ENCODE peak calls at places on chromosomes 16 and 17, in eight cellular contexts. V is T-helper 17 cell, E is left cardiac atrium, G is heart left ventricle, H is T-helper 2 cell, D is neuronal stem cell, Q is T47D, S is RPMI7951. W is an unnamed sample.

GRCh38 chr17:68381076-68381900 is 76.0 kb downstream of the WIPI1 start:
- DNase-seq in H (peak; percentile 35), E (peak; percentile 54), V (no peak), G (no peak), Q (no peak), S (peak; percentile 97), D (no peak), W (no peak)

GRCh38 chr17:1683489-1683888 is 1.2 kb downstream of the PRPF8 start:
- DNase-seq in G (no peak), E (no peak), D (no peak), H (no peak), Q (no peak), V (no peak), S (no peak), W (no peak)

GRCh38 chr16:48383877-48384304 is 1.3 kb downstream of the SIAH1 start:
- DNase-seq in S (peak; percentile 22), D (no peak), Q (no peak), V (no peak), G (no peak), E (no peak), H (peak; percentile 58), W (peak; percentile 13)

GRCh38 chr17:57481901-57482300 is 225.6 kb downstream of the MSI2 start:
- DNase-seq in D (no peak), V (no peak), H (no peak), G (no peak), E (no peak), S (peak; percentile 94), Q (no peak), W (no peak)

GRCh38 chr16:5354645-5355044 is 257.1 kb upstream of the EEF2KMT start:
- DNase-seq in V (no peak), Q (no peak), S (no peak), D (no peak), E (no peak), H (no peak), G (no peak), W (no peak)

GRCh38 chr16:81576696-81577095 is 132.1 kb downstream of the CMIP start:
- DNase-seq in E (no peak), V (no peak), D (no peak), Q (no peak), S (no peak), G (no peak), H (peak; percentile 70), W (no peak)

GRCh38 chr17:66687570-66688284 is 147.2 kb upstream of the CACNG5 start:
- DNase-seq in S (no peak), D (no peak), Q (no peak), H (no peak), E (no peak), V (no peak), G (no peak), W (no peak)

GRCh38 chr16:85090873-85091521 is 21.3 kb downstream of the CIBAR2 start:
- DNase-seq in V (no peak), Q (no peak), H (no peak), G (no peak), E (no peak), D (no peak), S (no peak), W (no peak)

GRCh38 chr17:42623732-42624596 is 14.5 kb downstream of the TUBG1 start:
- DNase-seq in D (no peak), Q (no peak), S (peak; percentile 58), G (no peak), V (no peak), E (no peak), H (peak; percentile 27), W (no peak)

GRCh38 chr16:55323637-55324490 is at the start of gene IRX6:
- DNase-seq in Q (peak; percentile 58), V (no peak), S (no peak), E (no peak), G (no peak), H (no peak), D (peak; percentile 67), W (peak; percentile 76)

GRCh38 chr16:1552129-1552528 is 18.7 kb downstream of the TMEM204 start:
- DNase-seq in E (no peak), H (no peak), V (no peak), S (no peak), G (no peak), Q (no peak), D (no peak), W (no peak)

GRCh38 chr16:57574646-57575467 is 32.4 kb downstream of the ADGRG5 start:
- DNase-seq in S (no peak), D (no peak), E (no peak), G (no peak), H (no peak), V (no peak), Q (no peak), W (no peak)

GRCh38 chr17:2965621-2966275 is 97.7 kb downstream of the OR1D5 start:
- DNase-seq in S (peak; percentile 65), V (no peak), E (no peak), Q (peak; percentile 56), G (no peak), D (no peak), H (no peak), W (no peak)

GRCh38 chr16:87068316-87068715 is 248.9 kb downstream of the C16orf95 start:
- DNase-seq in V (no peak), E (no peak), G (no peak), S (no peak), D (no peak), Q (no peak), H (no peak), W (peak; percentile 41)

GRCh38 chr17:3879181-3879580 is 13.7 kb downstream of the CAMKK1 start:
- DNase-seq in Q (no peak), S (peak; percentile 63), G (no peak), D (peak; percentile 51), E (peak; percentile 67), V (no peak), H (no peak), W (peak; percentile 37)

GRCh38 chr17:81396722-81397313 is 1.6 kb downstream of the BAHCC1 start:
- DNase-seq in G (peak; percentile 85), D (no peak), Q (peak; percentile 83), V (no peak), H (peak; percentile 50), S (no peak), E (peak; percentile 64), W (no peak)

GRCh38 chr17:2797632-2798031 is 1.4 kb downstream of the RAP1GAP2 start:
- DNase-seq in S (no peak), H (no peak), V (no peak), E (peak; percentile 39), D (no peak), G (no peak), Q (no peak), W (no peak)

GRCh38 chr17:29883497-29883896 is 46.5 kb downstream of the SSH2 start:
- DNase-seq in D (no peak), H (no peak), E (no peak), Q (no peak), G (no peak), V (no peak), S (no peak), W (no peak)

GRCh38 chr16:30406911-30407793 is at the start of gene ZNF771:
- DNase-seq in V (peak; percentile 70), D (peak; percentile 88), E (peak; percentile 96), G (peak; percentile 97), S (peak; percentile 83), H (peak; percentile 83), Q (peak; percentile 81), W (peak; percentile 93)

GRCh38 chr16:1433756-1434155 is 2.9 kb downstream of the PERCC1 start:
- DNase-seq in S (no peak), D (no peak), H (no peak), V (no peak), G (no peak), E (no peak), Q (no peak), W (no peak)

GRCh38 chr17:44607836-44608690 is 48.2 kb upstream of the MEIOC start:
- DNase-seq in S (peak; percentile 49), G (no peak), V (no peak), E (no peak), H (no peak), Q (no peak), D (no peak), W (peak; percentile 53)

GRCh38 chr17:324151-324571 is 28.4 kb downstream of the RPH3AL start:
- DNase-seq in E (no peak), V (no peak), D (no peak), S (no peak), Q (no peak), G (peak; percentile 56), H (no peak), W (no peak)

GRCh38 chr16:30585022-30585399 is 486 bp downstream of the ZNF785 start:
- DNase-seq in V (no peak), D (no peak), G (no peak), Q (no peak), H (peak; percentile 24), S (peak; percentile 19), E (no peak), W (no peak)

GRCh38 chr17:54968259-54968953 is at the start of the genes COX11 and STXBP4:
- DNase-seq in G (peak; percentile 96), Q (peak; percentile 79), H (peak; percentile 97), E (peak; percentile 95), S (peak; percentile 93), V (peak; percentile 95), D (peak; percentile 96), W (peak; percentile 87)

GRCh38 chr16:20901441-20902112 is 1.0 kb downstream of the LYRM1 start:
- DNase-seq in H (peak; percentile 54), V (no peak), S (peak; percentile 52), G (peak; percentile 68), E (peak; percentile 54), D (peak; percentile 21), Q (peak; percentile 49), W (peak; percentile 12)

GRCh38 chr16:10870137-10870776 is 6.7 kb upstream of the CIITA start:
- DNase-seq in S (peak; percentile 22), E (no peak), G (no peak), H (peak; percentile 84), D (no peak), V (no peak), Q (no peak), W (no peak)

GRCh38 chr16:84446596-84447392 is 57.7 kb downstream of the MEAK7 start:
- DNase-seq in V (no peak), E (no peak), G (no peak), D (no peak), Q (no peak), S (no peak), H (no peak), W (no peak)

W was measured in nephron progenitor cell.